ENCODE peak calls at places on chromosomes 11 and 22, in seven cellular contexts. N is brain microvascular endothelial cell, B is NB4, R is T1000, E is B cell, C is mesenchymal stem cell, L is fibroblast of the aortic adventitia. Z is an unnamed sample.

GRCh38 chr22:50444663-50445062 is 30.2 kb downstream of the SBF1 start:
- DNase-seq in N (peak), B (no peak), R (no peak), E (no peak), C (peak), L (peak), Z (no peak)

GRCh38 chr11:47881145-47881544 is 33.0 kb upstream of the NUP160 start:
- DNase-seq in N (no peak), B (no peak), R (no peak), E (no peak), C (no peak), L (no peak), Z (no peak)

GRCh38 chr22:21074092-21074715 is 28.5 kb downstream of the LRRC74B start:
- DNase-seq in N (peak), B (peak), R (peak), E (no peak), C (peak), L (peak), Z (no peak)

GRCh38 chr11:12502041-12502440 is 124.7 kb downstream of the PARVA start:
- DNase-seq in N (no peak), B (no peak), R (no peak), E (no peak), C (peak), L (no peak), Z (no peak)

GRCh38 chr22:42439021-42439420 is 6.8 kb upstream of the NFAM1 start:
- DNase-seq in N (no peak), B (peak), R (no peak), E (no peak), C (no peak), L (peak), Z (no peak)

GRCh38 chr11:14894657-14895598 is 2.9 kb upstream of the CYP2R1 start:
- DNase-seq in N (no peak), B (peak), R (no peak), E (no peak), C (peak), L (peak), Z (no peak)

GRCh38 chr11:2655834-2656622 is 43.8 kb downstream of the KCNQ1OT1 start:
- DNase-seq in N (peak), B (no peak), R (no peak), E (no peak), C (peak), L (peak), Z (no peak)

GRCh38 chr22:43720718-43721117 is 91.4 kb downstream of the EFCAB6 start:
- DNase-seq in N (no peak), B (no peak), R (no peak), E (peak), C (no peak), L (no peak), Z (no peak)

GRCh38 chr11:8501838-8502237 is 92.2 kb downstream of the STK33 start:
- DNase-seq in N (peak), B (no peak), R (no peak), E (no peak), C (no peak), L (no peak), Z (no peak)

GRCh38 chr22:19448076-19448607 is 631 bp upstream of the C22orf39 start:
- DNase-seq in N (peak), B (peak), R (peak), E (peak), C (peak), L (peak), Z (no peak)

GRCh38 chr22:39456262-39457046 is at the start of gene MGAT3:
- DNase-seq in N (no peak), B (no peak), R (no peak), E (no peak), C (no peak), L (no peak), Z (no peak)

GRCh38 chr11:2912498-2912897 is 16.7 kb downstream of the PHLDA2 start:
- DNase-seq in N (peak), B (peak), R (peak), E (no peak), C (peak), L (peak), Z (peak)

GRCh38 chr11:65576867-65577755 is 1.3 kb downstream of the EHBP1L1 start:
- DNase-seq in N (no peak), B (peak), R (peak), E (peak), C (peak), L (peak), Z (no peak)

GRCh38 chr11:112509300-112509699 is 248.6 kb upstream of the PLET1 start:
- DNase-seq in N (no peak), B (no peak), R (no peak), E (no peak), C (no peak), L (no peak), Z (no peak)

GRCh38 chr22:26722159-26722558 is 64.8 kb downstream of the MIAT start:
- DNase-seq in N (no peak), B (no peak), R (peak), E (no peak), C (no peak), L (peak), Z (no peak)